ENCODE peak calls at places on chromosomes 6 and 20, in six cellular contexts. B is stomach, G is heart left ventricle, F is adrenal gland, Z is ovary, X is A549. I is an unnamed sample. For H3K4me1, the result is how much of the 10 kb centered on the place peaks cover.

GRCh38 chr20:56580226-56580625 is 47.2 kb downstream of the FAM209B start:
- DNase-seq in B (no peak), G (no peak), F (no peak), Z (no peak), X (no peak), I (no peak)

GRCh38 chr6:30810813-30811329 is 66.5 kb upstream of the IER3 start:
- DNase-seq in B (peak), G (no peak), F (no peak), Z (no peak), X (no peak), I (no peak)

GRCh38 chr6:106136172-106136571 is 50.0 kb downstream of the PRDM1 start:
- DNase-seq in B (no peak), G (no peak), F (no peak), Z (no peak), X (no peak), I (no peak)

GRCh38 chr6:11318835-11319813 is 86.7 kb upstream of the NEDD9 start:
- DNase-seq in B (no peak), G (no peak), F (no peak), Z (no peak), X (peak), I (no peak)

GRCh38 chr6:116005508-116005855 is 55.2 kb downstream of the FRK start:
- DNase-seq in B (no peak), G (no peak), F (no peak), Z (no peak), X (no peak), I (no peak)

GRCh38 chr20:49832632-49833327 is 20.2 kb downstream of the SLC9A8 start:
- DNase-seq in B (no peak), G (no peak), F (no peak), Z (peak), X (peak), I (no peak)

GRCh38 chr6:109434456-109434855 is 6.0 kb downstream of the PPIL6 start:
- DNase-seq in B (no peak), G (no peak), F (no peak), Z (no peak), X (no peak), I (no peak)

GRCh38 chr6:43101497-43101896 is 25.4 kb downstream of the PTK7 start:
- DNase-seq in B (no peak), G (no peak), F (no peak), Z (no peak), X (no peak), I (no peak)

GRCh38 chr20:58014628-58015315 is 213.7 kb downstream of the ANKRD60 start:
- DNase-seq in B (no peak), G (no peak), F (no peak), Z (no peak), X (peak), I (no peak)

GRCh38 chr20:35866446-35867202 is 87.7 kb downstream of the SCAND1 start:
- DNase-seq in B (no peak), G (no peak), F (no peak), Z (no peak), X (no peak), I (no peak)

GRCh38 chr6:26521485-26522391 is 16.4 kb upstream of the HMGN4 start:
- DNase-seq in B (peak), G (peak), F (peak), Z (peak), X (peak), I (peak)

GRCh38 chr20:46331612-46332361 is 23.5 kb upstream of the CDH22 start:
- DNase-seq in B (peak), G (no peak), F (no peak), Z (no peak), X (no peak), I (no peak)

GRCh38 chr6:100573169-100573568 is 108.4 kb upstream of the SIM1 start:
- DNase-seq in B (no peak), G (no peak), F (no peak), Z (no peak), X (peak), I (no peak)

GRCh38 chr6:71197770-71198169 is 90.8 kb upstream of the OGFRL1 start:
- DNase-seq in B (no peak), G (no peak), F (no peak), Z (no peak), X (no peak), I (no peak)

GRCh38 chr20:48461351-48461750 is 366.4 kb downstream of the PREX1 start:
- DNase-seq in B (no peak), G (no peak), F (no peak), Z (no peak), X (no peak), I (no peak)

GRCh38 chr20:45104786-45105185 is 3.9 kb upstream of the KCNS1 start:
- DNase-seq in B (no peak), G (no peak), F (no peak), Z (no peak), X (no peak), I (no peak)

GRCh38 chr6:119145111-119145510 is 66.6 kb upstream of the FAM184A start:
- DNase-seq in B (no peak), G (no peak), F (no peak), Z (no peak), X (no peak), I (no peak)

GRCh38 chr6:119148102-119148824 is 69.8 kb upstream of the FAM184A start:
- DNase-seq in B (no peak), G (no peak), F (peak), Z (no peak), X (peak), I (no peak)

GRCh38 chr6:119142637-119143036 is 64.2 kb upstream of the FAM184A start:
- DNase-seq in B (no peak), G (no peak), F (no peak), Z (no peak), X (no peak), I (no peak)

GRCh38 chr6:119148825-119149525 is 70.5 kb upstream of the FAM184A start:
- DNase-seq in B (no peak), G (no peak), F (no peak), Z (no peak), X (no peak), I (no peak)

GRCh38 chr6:119147101-119148053 is 68.9 kb upstream of the FAM184A start:
- DNase-seq in B (peak), G (peak), F (peak), Z (peak), X (peak), I (no peak)
- TF ChIP-seq POLR2A in B (no peak), G (no peak), F (no peak), Z (no peak), X (no peak), I (no peak)

GRCh38 chr6:158028876-158029275 is 47.2 kb downstream of the SYNJ2 start:
- DNase-seq in B (no peak), G (no peak), F (no peak), Z (no peak), X (no peak), I (no peak)

GRCh38 chr6:158028421-158028820 is 46.8 kb downstream of the SYNJ2 start:
- DNase-seq in B (no peak), G (no peak), F (no peak), Z (no peak), X (no peak), I (no peak)

GRCh38 chr6:158031445-158032353 is 50.0 kb downstream of the SYNJ2 start:
- DNase-seq in B (peak), G (peak), F (peak), Z (no peak), X (peak), I (no peak)

GRCh38 chr6:158031191-158031444 is 49.5 kb downstream of the SYNJ2 start:
- DNase-seq in B (no peak), G (no peak), F (no peak), Z (no peak), X (no peak), I (no peak)

DNA sequence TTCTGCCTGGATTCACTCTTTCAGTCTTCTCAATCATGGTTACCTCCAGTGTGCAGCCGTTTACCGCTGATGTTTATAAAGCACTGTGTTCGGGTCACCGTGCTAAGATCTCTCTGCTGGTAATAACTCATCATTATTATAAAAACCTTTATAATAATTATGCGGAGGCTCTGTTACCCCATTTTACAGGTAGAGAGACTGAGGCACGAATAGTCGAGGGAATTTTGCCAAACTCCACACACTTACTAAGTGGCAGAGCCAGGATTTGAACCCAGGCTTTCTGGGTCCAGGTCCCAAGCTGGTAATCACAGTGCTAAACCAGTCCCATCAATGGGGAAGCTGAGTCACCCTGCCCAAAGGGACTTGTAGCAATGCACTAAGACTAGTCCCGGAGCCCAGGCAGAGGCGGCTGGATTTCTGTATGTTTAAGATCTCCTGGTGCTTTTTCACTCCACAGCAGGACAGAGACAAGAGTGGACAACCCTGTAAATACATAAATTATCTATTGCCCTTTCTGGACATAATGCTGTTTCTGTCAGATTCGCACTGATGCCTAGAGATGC is 48.1 kb downstream of the SYNJ2 start:
- DNase-seq in B (no peak), G (no peak), F (no peak), Z (no peak), X (no peak), I (no peak)
- H3K4me1 ChIP-seq in B (half or more), G (under half), F (under half), Z (under half), X (half or more), I (under half)

DNA sequence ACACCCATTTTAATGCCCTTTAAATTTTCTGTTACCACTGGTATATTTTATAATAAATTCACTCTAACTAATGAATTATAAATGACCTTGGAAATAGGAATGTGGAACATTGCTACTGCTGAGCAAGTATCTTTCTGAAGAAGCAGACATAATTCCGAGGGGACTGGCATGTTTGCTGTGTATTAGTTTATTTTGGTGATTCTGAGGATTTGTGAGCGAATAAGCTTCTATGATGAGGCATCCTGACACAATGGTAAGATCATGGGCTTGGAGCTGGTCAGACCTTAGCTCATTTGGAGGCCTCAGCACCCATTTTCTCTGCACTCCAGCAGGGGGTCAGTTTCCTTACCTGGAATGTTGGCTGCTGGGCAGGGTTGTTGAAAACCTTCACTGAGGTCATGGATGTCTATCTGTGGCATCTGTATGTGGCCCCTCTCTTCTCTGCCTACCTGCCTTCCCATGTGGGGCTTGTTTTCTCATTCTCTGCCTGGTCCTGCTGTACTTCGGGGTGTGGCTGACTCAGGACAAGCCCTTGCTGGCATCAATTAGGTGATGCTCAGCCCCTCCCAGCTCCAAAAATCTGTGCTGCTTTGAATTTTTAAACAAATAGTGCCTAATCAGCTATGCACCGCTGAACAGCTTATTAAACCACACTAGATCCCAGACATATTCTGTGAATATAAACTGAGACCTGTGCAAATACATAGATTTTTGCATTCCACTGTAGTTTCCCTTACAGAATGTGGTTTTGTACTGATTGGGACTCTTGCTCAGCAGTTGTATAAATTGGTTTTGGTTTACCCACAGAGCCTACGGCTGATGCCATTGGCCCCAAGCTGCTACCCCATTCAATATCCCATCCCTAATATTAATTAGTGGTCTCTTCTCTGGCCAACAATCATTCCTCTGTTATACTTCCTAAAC is 10.7 kb downstream of the ARID1B start:
- DNase-seq in B (no peak), G (no peak), F (no peak), Z (no peak), X (no peak), I (no peak)
- TF ChIP-seq POLR2A in B (no peak), G (no peak), F (no peak), Z (no peak), X (no peak), I (no peak)

GRCh38 chr6:136405410-136406029 is 115.9 kb upstream of the BCLAF1 start:
- DNase-seq in B (no peak), G (no peak), F (no peak), Z (no peak), X (no peak), I (no peak)
- H3K4me1 ChIP-seq in B (under half), G (under half), F (under half), Z (under half), X (half or more), I (under half)

I was measured in tibial nerve.